ENCODE peak calls at places on chromosomes 3 and 15, in four cellular contexts. V is foreskin fibroblast, A is mesendoderm, D is brain microvascular endothelial cell. E is an unnamed sample.

GRCh38 chr3:43165786-43166185 is 59.9 kb upstream of the POMGNT2 start:
- DNase-seq in A (no peak), V (no peak), D (no peak), E (no peak)

GRCh38 chr15:77066961-77067690 is 3.8 kb downstream of the TSPAN3 start:
- DNase-seq in V (no peak), A (no peak), D (no peak), E (no peak)

GRCh38 chr3:161419555-161420333 is 48.4 kb upstream of the SPTSSB start:
- DNase-seq in D (no peak), A (no peak), V (no peak), E (no peak)

GRCh38 chr3:196181127-196181546 is 30.1 kb downstream of the ZDHHC19 start:
- DNase-seq in A (no peak), D (no peak), V (no peak), E (no peak)

GRCh38 chr3:114449271-114450007 is 155.6 kb downstream of the TIGIT start:
- DNase-seq in V (no peak), A (no peak), D (no peak), E (no peak)

GRCh38 chr3:156010829-156011228 is 109.5 kb upstream of the KCNAB1 start:
- DNase-seq in A (peak; percentile 45), V (no peak), D (no peak), E (no peak)

GRCh38 chr15:43749690-43750345 is 3.6 kb downstream of the PDIA3 start:
- DNase-seq in D (no peak), A (no peak), V (no peak), E (no peak)

GRCh38 chr3:55485208-55485791 is 1.8 kb downstream of the WNT5A start:
- DNase-seq in V (peak; percentile 87), D (peak; percentile 69), A (peak; percentile 95), E (peak; percentile 39)

GRCh38 chr3:187504435-187504834 is 136.2 kb downstream of the RTP4 start:
- DNase-seq in D (no peak), A (no peak), V (no peak), E (no peak)

GRCh38 chr3:56855856-56856538 is 54.2 kb upstream of the ARHGEF3 start:
- DNase-seq in A (peak; percentile 65), V (no peak), D (no peak), E (peak; percentile 17)

GRCh38 chr3:193262707-193263106 is 21.7 kb downstream of the PLAAT1 start:
- DNase-seq in A (no peak), V (no peak), D (no peak), E (no peak)

GRCh38 chr15:87213646-87214045 is 1042.9 kb downstream of the NTRK3 start:
- DNase-seq in V (no peak), A (no peak), D (no peak), E (no peak)

GRCh38 chr3:191382661-191383060 is 52.3 kb upstream of the UTS2B start:
- DNase-seq in A (no peak), V (no peak), D (no peak), E (no peak)